ENCODE peak calls at places on chromosomes 7 and 10, in four cellular contexts. H, A, T and J are unnamed samples.

GRCh38 chr10:83724471-83725241 is 414.7 kb upstream of the GHITM start:
- DNase-seq in T (no peak), A (peak), H (no peak), J (no peak)

GRCh38 chr10:53434413-53434812 is 661.8 kb upstream of the MBL2 start:
- DNase-seq in T (no peak), A (no peak), H (no peak), J (no peak)

GRCh38 chr7:151135866-151136514 is 31.5 kb downstream of the GBX1 start:
- DNase-seq in A (no peak), H (no peak), T (no peak), J (no peak)

GRCh38 chr7:542935-543789 is 23.5 kb upstream of the PDGFA start:
- DNase-seq in A (peak), H (peak), T (no peak), J (no peak)

GRCh38 chr7:13279854-13280435 is 592.5 kb downstream of the ARL4A start:
- DNase-seq in A (peak), H (no peak), T (peak), J (no peak)

GRCh38 chr10:133104076-133104965 is 16.6 kb downstream of the ADGRA1 start:
- DNase-seq in T (no peak), A (no peak), H (no peak), J (no peak)

GRCh38 chr7:81064446-81064845 is 145.6 kb upstream of the SEMA3C start:
- DNase-seq in H (no peak), T (peak), A (no peak), J (no peak)

GRCh38 chr7:111043533-111043932 is 47.4 kb upstream of the LRRN3 start:
- DNase-seq in T (no peak), H (no peak), A (no peak), J (no peak)

GRCh38 chr7:38673795-38674194 is 42.6 kb upstream of the AMPH start:
- DNase-seq in H (no peak), T (no peak), A (peak), J (peak)

GRCh38 chr7:105250239-105250638 is 138.5 kb downstream of the SRPK2 start:
- DNase-seq in H (no peak), A (peak), T (no peak), J (no peak)

GRCh38 chr10:130201043-130201380 is 64.8 kb downstream of the GLRX3 start:
- DNase-seq in H (no peak), T (no peak), A (no peak), J (no peak)

GRCh38 chr10:26566525-26567348 is 128.6 kb downstream of the APBB1IP start:
- DNase-seq in T (peak), H (no peak), A (no peak), J (no peak)

GRCh38 chr7:135979674-135980660 is 2.8 kb upstream of the MTPN start:
- DNase-seq in H (no peak), A (peak), T (no peak), J (no peak)

GRCh38 chr7:50369408-50370026 is 65.0 kb downstream of the IKZF1 start:
- DNase-seq in H (no peak), T (peak), A (peak), J (no peak)

GRCh38 chr10:74072503-74072902 is 74.6 kb downstream of the VCL start:
- DNase-seq in T (no peak), H (peak), A (peak), J (no peak)

DNA sequence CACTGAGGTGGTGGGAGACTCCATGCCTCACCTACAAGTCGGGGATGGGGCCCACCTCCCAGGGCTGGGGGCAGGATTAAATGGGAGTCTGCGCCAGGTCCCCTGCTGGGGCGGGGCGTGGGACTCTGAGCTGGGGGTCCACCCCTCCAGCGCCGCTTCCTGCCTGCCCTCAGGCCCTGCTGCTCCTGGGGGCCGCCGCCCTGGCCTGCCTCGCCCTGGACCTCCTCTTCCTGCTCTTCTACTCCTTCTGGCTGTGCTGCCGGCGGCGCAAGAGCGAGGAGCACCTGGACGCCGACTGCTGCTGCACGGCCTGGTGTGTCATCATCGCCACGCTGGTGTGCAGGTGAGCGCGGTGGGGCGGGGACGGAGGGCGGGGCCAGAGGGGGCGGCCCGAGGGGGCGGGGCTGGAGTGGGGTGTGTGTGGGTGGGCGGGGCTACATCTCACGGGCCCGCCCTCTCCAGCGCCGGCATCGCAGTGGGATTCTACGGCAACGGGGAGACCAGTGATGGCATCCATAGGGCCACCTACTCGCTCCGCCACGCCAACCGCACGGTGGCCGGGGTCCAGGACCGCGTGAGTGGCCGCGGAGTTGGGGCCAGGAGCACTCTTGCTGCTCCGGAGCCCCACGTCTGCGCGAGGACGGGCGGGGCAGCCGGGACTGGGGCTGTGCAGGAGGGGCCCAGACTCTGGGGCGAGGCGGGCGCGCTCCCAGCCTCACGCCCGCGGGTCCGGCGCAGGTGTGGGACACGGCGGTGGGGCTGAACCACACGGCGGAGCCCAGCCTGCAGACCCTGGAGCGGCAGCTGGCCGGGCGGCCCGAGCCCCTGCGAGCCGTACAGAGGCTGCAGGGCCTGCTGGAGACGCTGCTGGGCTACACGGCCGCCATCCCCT is 15.1 kb downstream of the TTYH3 start:
- DNase-seq in H (no peak), T (peak), A (peak), J (no peak)
- TF ChIP-seq CTCF in H (no peak), T (no peak), A (no peak), J (no peak)

DNA sequence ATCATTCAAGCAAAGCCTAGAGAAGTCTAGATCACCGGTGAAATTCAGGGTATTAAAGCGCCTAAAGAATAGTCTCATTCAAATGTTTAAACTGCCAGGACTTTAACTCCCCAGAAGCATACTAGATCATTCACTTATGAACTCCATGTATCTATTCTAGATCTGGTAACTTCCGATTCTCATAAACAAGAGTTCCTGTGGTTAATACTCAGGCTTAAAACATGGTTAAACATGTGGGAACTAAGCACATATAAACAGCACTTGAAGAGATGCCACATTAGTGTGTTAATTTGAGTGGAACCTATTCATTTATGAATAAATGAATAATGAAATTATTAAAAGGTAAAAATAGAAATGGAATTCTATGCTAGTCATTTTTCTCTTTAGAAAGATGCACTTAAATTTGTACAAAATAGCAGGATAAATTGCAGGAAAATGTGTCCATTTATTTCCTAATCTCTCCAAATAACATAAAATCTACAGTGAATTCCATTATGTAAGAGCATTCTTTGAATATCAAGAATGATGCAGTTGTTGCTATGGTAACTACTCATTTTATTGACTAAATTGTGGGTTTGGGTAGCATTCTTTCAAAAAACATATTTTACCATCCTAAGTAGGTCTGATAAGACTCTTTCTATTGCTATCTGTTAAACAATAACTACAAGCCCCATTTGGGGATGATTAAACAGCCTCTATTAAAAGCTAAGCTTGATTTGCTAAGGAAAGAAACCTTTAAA is 147.6 kb upstream of the TMEM168 start:
- DNase-seq in H (no peak), A (no peak), T (no peak), J (no peak)
- H3K4me3 ChIP-seq in H (no peak), A (no peak), T (peak), J (peak)

DNA sequence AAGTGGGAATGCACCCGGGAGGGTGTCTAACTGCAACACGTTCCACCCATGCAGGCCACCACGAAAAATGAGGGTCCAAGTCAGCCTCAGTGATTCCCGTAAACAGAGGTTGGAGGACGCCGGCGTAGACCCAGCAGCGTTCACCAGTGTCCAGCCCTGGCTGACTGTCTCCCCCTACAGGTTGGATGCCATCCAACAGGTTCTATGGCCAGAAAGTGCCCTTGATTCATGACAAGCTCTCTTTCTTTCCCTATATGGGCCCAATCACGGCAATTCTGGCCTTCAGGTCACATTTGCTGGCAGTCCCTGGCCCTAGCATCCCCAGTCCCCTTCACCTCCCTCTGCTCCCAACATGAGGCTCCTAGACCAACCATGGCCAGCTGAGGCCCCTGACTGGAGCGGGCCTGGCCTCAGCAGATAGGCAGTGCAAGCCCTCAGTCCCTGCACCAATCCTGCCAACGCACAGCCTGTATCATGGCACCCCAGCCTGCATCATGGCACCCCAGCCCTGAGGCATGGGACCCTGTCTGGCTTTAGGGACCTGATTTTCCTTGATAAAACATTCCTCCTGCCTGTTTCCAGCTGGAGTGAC is 227.4 kb downstream of the GRID1 start:
- DNase-seq in T (peak), H (peak), A (no peak), J (no peak)
- TF ChIP-seq CTCF in T (peak), H (peak), A (no peak), J (no peak)

GRCh38 chr7:22945584-22945983 is 68.3 kb downstream of the HYCC1 start:
- DNase-seq in T (peak), H (no peak), A (no peak), J (no peak)
- H3K4me3 ChIP-seq in T (no peak), H (no peak), A (no peak), J (no peak)

GRCh38 chr10:110650265-110650668 is 6.1 kb downstream of the RBM20 start:
- DNase-seq in T (no peak), A (no peak), H (no peak), J (no peak)

GRCh38 chr10:110647136-110647430 is 2.9 kb downstream of the RBM20 start:
- DNase-seq in A (peak), T (no peak), H (no peak), J (no peak)

GRCh38 chr10:110649652-110650264 is 5.6 kb downstream of the RBM20 start:
- DNase-seq in A (no peak), H (no peak), T (peak), J (no peak)

GRCh38 chr10:110651044-110651958 is 7.2 kb downstream of the RBM20 start:
- DNase-seq in T (no peak), A (no peak), H (no peak), J (peak)

DNA sequence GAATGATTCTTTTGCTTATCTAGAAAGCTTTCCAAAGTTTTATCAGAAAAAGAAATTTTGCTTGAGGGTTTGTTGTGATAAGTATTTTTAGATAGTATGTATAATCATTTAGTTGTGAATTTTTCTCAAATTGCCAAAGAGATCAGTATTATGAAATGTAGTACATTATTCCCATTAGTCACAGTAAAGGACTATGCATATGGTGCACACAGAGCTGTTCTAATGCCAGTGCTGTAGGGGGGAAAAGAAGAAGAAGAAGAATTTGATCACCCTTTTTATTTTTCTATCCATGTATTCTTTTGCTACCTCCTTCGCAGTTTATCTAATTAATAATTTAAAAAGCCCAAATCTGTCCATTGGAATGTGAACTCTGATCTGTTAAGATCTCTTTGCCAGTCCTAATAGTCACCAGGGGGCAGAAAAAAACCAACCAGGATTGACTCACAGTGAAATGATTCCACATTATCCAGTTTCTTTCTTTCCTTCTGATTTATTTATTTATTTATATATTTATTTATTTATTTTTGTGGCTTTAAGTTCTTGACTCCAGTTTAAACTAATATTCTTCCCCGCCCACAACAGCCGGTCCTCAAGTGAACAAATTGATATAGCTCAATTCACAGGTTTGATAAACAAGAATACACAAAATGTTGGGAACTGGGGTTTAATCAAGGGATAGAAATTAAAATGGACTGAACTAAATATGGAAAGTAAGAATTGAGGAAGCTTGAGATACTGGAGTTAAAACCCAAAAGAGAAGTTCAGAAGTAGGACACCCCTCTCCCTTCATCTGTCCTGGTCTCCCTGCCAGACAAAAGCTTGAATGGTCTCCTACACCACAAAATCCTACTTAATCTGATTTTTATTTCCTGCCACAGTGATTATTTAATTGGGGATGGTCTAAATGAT is 4.9 kb downstream of the RBM20 start:
- DNase-seq in T (no peak), H (no peak), A (peak), J (no peak)
- TF ChIP-seq CTCF in T (no peak), H (no peak), A (no peak), J (no peak)